ENCODE peak calls at places on chromosomes 13 and 19, in eight cellular contexts. W is colonic mucosa, X is BE2C, U is HFFc6, R is coronary artery, K is stomach, A is kidney epithelial cell, E is heart left ventricle. D is an unnamed sample.

GRCh38 chr19:11159598-11160001 is 4.0 kb upstream of the SPC24 start:
- DNase-seq in W (no peak), X (no peak), U (no peak), R (no peak), K (no peak), A (no peak), E (no peak), D (no peak)

GRCh38 chr19:2207991-2208860 is 27.9 kb downstream of the PLEKHJ1 start:
- DNase-seq in W (peak), X (peak), U (peak), R (no peak), K (peak), A (peak), E (peak), D (peak)

GRCh38 chr19:38949580-38950367 is 19.0 kb downstream of the MRPS12 start:
- DNase-seq in W (peak), X (peak), U (no peak), R (peak), K (peak), A (peak), E (peak), D (peak)

GRCh38 chr13:25798998-25799397 is 252.8 kb downstream of the SHISA2 start:
- DNase-seq in W (no peak), X (no peak), U (no peak), R (no peak), K (no peak), A (no peak), E (no peak), D (no peak)

GRCh38 chr13:113577881-113578435 is 6.6 kb upstream of the TFDP1 start:
- DNase-seq in W (no peak), X (no peak), U (no peak), R (no peak), K (no peak), A (no peak), E (no peak), D (no peak)

GRCh38 chr13:48000559-48001126 is 430 bp downstream of the SUCLA2 start:
- DNase-seq in W (peak), X (no peak), U (no peak), R (no peak), K (peak), A (no peak), E (peak), D (no peak)

GRCh38 chr13:99176309-99177276 is 24.1 kb upstream of the UBAC2 start:
- DNase-seq in W (peak), X (peak), U (peak), R (no peak), K (peak), A (no peak), E (peak), D (no peak)

GRCh38 chr13:113979791-113980471 is 6.1 kb upstream of the C13orf46 start:
- DNase-seq in W (no peak), X (no peak), U (no peak), R (no peak), K (no peak), A (no peak), E (no peak), D (no peak)

GRCh38 chr13:109165417-109165904 is 536.0 kb downstream of the MYO16 start:
- DNase-seq in W (no peak), X (no peak), U (no peak), R (no peak), K (no peak), A (no peak), E (no peak), D (no peak)

GRCh38 chr19:6431891-6432290 is 1.7 kb downstream of the SLC25A41 start:
- DNase-seq in W (no peak), X (no peak), U (no peak), R (no peak), K (no peak), A (no peak), E (no peak), D (no peak)

GRCh38 chr13:43792456-43792855 is 5.7 kb upstream of the ENOX1 start:
- DNase-seq in W (no peak), X (no peak), U (no peak), R (no peak), K (no peak), A (no peak), E (no peak), D (no peak)

GRCh38 chr13:100544866-100545683 is 43.5 kb downstream of the GGACT start:
- DNase-seq in W (no peak), X (no peak), U (no peak), R (peak), K (peak), A (no peak), E (peak), D (no peak)

GRCh38 chr13:76292726-76293125 is 593.5 kb downstream of the KCTD12 start:
- DNase-seq in W (no peak), X (no peak), U (no peak), R (no peak), K (no peak), A (no peak), E (no peak), D (no peak)

GRCh38 chr13:98854448-98854847 is 102.0 kb upstream of the SLC15A1 start:
- DNase-seq in W (no peak), X (no peak), U (no peak), R (no peak), K (no peak), A (no peak), E (no peak), D (no peak)

GRCh38 chr13:78241278-78241919 is 322.8 kb upstream of the EDNRB start:
- DNase-seq in W (peak), X (peak), U (peak), R (no peak), K (no peak), A (no peak), E (peak), D (no peak)

GRCh38 chr19:33175156-33175782 is 18.9 kb upstream of the LRP3 start:
- DNase-seq in W (no peak), X (no peak), U (no peak), R (no peak), K (no peak), A (no peak), E (no peak), D (no peak)

DNA sequence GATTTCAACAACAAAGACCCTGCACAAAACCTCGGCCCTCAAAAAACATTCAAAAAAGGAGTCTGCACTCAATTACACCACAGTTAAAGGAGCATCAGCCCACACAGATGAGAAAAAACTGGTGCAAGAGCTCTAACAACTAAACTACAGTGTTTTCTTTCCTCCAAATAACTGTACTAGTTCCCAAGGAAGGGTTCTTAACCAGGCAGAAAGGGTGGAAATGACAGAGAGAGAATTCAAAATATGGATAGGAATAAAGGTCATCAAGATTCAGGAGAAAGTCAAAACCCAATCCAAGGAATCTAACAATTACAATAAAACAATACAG is 176.4 kb upstream of the TRPC4 start:
- DNase-seq in W (no peak), X (no peak), U (no peak), R (no peak), K (no peak), A (no peak), E (no peak), D (no peak)
- TF ChIP-seq CTCF in W (no peak), X (no peak), U (peak), R (no peak), K (no peak), A (no peak), E (no peak), D (no peak)

GRCh38 chr13:24180743-24181384 is 20.3 kb downstream of the SPATA13 start:
- DNase-seq in W (no peak), X (no peak), U (peak), R (no peak), K (no peak), A (no peak), E (no peak), D (no peak)
- TF ChIP-seq CTCF in W (no peak), X (no peak), U (no peak), R (no peak), K (no peak), A (no peak), E (no peak), D (no peak)

DNA sequence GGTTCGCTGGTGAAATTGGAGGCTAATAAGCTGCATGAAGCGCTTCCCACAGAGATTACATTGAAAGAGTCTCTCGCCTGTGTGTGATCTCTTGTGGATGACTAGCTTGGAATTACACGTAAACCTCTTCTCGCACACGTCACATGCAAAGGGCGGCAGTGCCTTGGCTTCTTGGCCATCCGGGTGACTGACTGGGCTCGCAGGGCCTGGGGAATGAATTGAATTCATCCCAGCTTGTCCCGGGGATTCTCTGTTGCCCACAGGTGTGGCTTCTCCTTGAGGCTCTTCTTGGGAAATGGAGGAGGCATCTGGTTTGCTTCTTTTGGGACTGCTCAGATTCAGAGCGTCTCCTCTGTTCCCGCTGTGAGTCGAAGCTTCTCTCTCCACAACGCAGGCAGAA is 19.8 kb downstream of the ZSCAN5C start:
- DNase-seq in W (no peak), X (no peak), U (no peak), R (no peak), K (no peak), A (no peak), E (no peak), D (no peak)
- TF ChIP-seq CTCF in W (no peak), X (no peak), U (no peak), R (no peak), K (no peak), A (no peak), E (no peak), D (no peak)

GRCh38 chr13:41224113-41225110 is 30.0 kb upstream of the KBTBD7 start:
- DNase-seq in W (no peak), X (no peak), U (peak), R (no peak), K (no peak), A (peak), E (no peak), D (no peak)

DNA sequence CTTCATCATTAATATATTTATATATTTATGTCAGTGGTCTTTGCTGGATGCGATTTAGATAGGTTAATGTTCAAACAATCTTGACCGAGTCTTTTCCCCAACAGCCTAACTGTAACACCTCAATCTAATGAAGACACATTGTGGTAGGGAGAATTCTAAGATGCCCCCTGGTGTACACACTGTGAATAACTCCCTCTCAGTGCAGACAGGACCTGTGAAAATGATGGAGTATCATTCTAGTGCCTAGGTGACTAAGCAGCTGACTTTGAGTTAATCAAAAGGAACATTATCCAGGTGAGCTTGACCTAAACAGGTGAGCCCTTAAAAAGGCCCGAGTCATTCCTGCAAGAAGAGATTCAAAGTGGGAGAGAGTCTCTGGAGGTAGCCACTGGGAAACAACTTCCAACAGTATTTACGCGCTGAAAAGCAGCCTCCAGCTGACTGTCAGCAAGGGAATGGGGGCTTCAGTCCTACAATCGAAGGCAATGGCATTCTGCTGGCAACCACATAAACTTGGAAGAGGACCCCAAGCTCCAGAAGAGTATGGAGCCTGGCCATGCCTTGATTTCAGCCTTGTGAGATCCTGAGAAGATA is 28.0 kb upstream of the KBTBD7 start:
- DNase-seq in W (peak), X (peak), U (peak), R (no peak), K (peak), A (peak), E (no peak), D (no peak)
- TF ChIP-seq CTCF in W (peak), X (peak), U (peak), R (peak), K (peak), A (peak), E (peak), D (peak)

GRCh38 chr13:41427700-41428099 is 29.6 kb upstream of the RGCC start:
- DNase-seq in W (no peak), X (no peak), U (no peak), R (no peak), K (no peak), A (no peak), E (no peak), D (no peak)

GRCh38 chr13:41426047-41426446 is 31.3 kb upstream of the RGCC start:
- DNase-seq in W (no peak), X (no peak), U (no peak), R (no peak), K (no peak), A (no peak), E (no peak), D (no peak)

GRCh38 chr13:41428155-41428554 is 29.2 kb upstream of the RGCC start:
- DNase-seq in W (peak), X (no peak), U (no peak), R (no peak), K (no peak), A (no peak), E (no peak), D (no peak)
- TF ChIP-seq CTCF in W (no peak), X (no peak), U (peak), R (no peak), K (no peak), A (peak), E (no peak), D (peak)

GRCh38 chr13:79972066-79972569 is 368.8 kb downstream of the SPRY2 start:
- DNase-seq in W (no peak), X (no peak), U (no peak), R (no peak), K (no peak), A (no peak), E (no peak), D (no peak)

DNA sequence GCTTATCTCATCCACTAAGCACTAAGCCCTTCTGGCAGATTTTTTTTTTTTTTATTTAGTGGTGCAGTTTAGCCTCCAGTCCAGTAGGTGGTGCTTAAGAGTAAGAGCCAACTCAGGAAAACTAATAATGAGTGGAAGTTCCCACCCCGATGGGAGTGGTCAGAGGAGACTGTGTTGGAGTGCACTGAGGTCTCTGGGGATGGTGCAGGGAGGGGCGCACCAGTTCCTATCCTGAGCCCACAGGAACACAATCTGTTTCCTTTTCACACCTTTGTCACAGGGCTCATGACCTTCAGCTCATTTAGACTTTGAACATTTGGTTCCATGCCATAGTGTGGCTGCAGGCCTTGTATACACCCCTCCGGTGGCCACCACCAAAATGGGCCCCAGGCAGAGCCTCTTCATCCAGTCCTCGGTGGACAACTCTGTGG is 367.4 kb downstream of the SPRY2 start:
- DNase-seq in W (no peak), X (peak), U (no peak), R (no peak), K (no peak), A (no peak), E (peak), D (no peak)
- TF ChIP-seq CTCF in W (peak), X (peak), U (peak), R (no peak), K (no peak), A (peak), E (peak), D (peak)